ENCODE peak calls at places on chromosomes 11 and 22, in eight cellular contexts. R is brain microvascular endothelial cell, C is stomach, N is fibroblast of pulmonary artery, Q is neural progenitor cell, I is transverse colon, X is tibial artery, E is fibroblast of lung. V is an unnamed sample.

GRCh38 chr22:46072030-46072881 is 78.1 kb upstream of the PPARA start:
- DNase-seq in E (no peak), I (peak; percentile 84), Q (peak; percentile 48), C (peak; percentile 82), R (no peak), N (peak; percentile 54), X (peak; percentile 59), V (no peak)

GRCh38 chr11:65781152-65781961 is 581 bp upstream of the AP5B1 start:
- DNase-seq in X (peak; percentile 55), C (no peak), E (no peak), N (no peak), R (no peak), I (peak; percentile 37), Q (peak; percentile 84), V (no peak)

GRCh38 chr11:134760957-134761356 is 348.9 kb upstream of the B3GAT1 start:
- DNase-seq in C (no peak), Q (no peak), R (no peak), I (no peak), E (no peak), X (no peak), N (no peak), V (no peak)

GRCh38 chr11:101860694-101861371 is 54.0 kb upstream of the CEP126 start:
- DNase-seq in R (peak; percentile 61), Q (peak; percentile 78), N (peak; percentile 78), E (peak; percentile 82), X (peak; percentile 26), I (peak; percentile 29), C (peak; percentile 38), V (peak; percentile 59)

GRCh38 chr11:119680899-119681370 is 48.1 kb downstream of the NECTIN1 start:
- DNase-seq in Q (no peak), N (peak; percentile 31), X (no peak), I (no peak), R (no peak), C (peak; percentile 66), E (peak; percentile 28), V (no peak)

GRCh38 chr11:2527621-2528291 is 82.9 kb downstream of the KCNQ1 start:
- DNase-seq in Q (no peak), E (no peak), X (peak; percentile 18), I (peak; percentile 35), N (no peak), R (no peak), C (no peak), V (no peak)

GRCh38 chr22:22184277-22184807 is 60.2 kb upstream of the VPREB1 start:
- DNase-seq in E (no peak), C (no peak), R (no peak), I (no peak), N (no peak), X (no peak), Q (no peak), V (no peak)

GRCh38 chr11:48087974-48088681 is 107.8 kb downstream of the PTPRJ start:
- DNase-seq in X (peak; percentile 44), R (no peak), Q (no peak), C (peak; percentile 67), N (no peak), E (no peak), I (peak; percentile 56), V (no peak)

GRCh38 chr22:39144101-39144815 is 8.2 kb downstream of the CBX7 start:
- DNase-seq in N (peak; percentile 29), X (peak; percentile 24), R (peak; percentile 14), Q (peak; percentile 36), C (peak; percentile 60), E (peak; percentile 41), I (peak; percentile 74), V (no peak)

GRCh38 chr11:1391165-1392010 is 1.7 kb downstream of the BRSK2 start:
- DNase-seq in N (no peak), Q (peak; percentile 65), C (no peak), R (no peak), I (no peak), E (no peak), X (no peak), V (no peak)

GRCh38 chr11:126186708-126187481 is 24.6 kb downstream of the RPUSD4 start:
- DNase-seq in N (no peak), C (no peak), I (no peak), R (no peak), Q (peak; percentile 34), X (no peak), E (no peak), V (no peak)

GRCh38 chr11:78234006-78234405 is 45.3 kb downstream of the USP35 start:
- DNase-seq in R (no peak), Q (no peak), X (no peak), N (no peak), E (no peak), C (no peak), I (no peak), V (no peak)

GRCh38 chr11:57568330-57568766 is 876 bp upstream of the UBE2L6 start:
- DNase-seq in N (peak; percentile 81), R (peak; percentile 60), E (peak; percentile 79), Q (no peak), C (no peak), I (no peak), X (peak; percentile 76), V (no peak)

GRCh38 chr11:70711911-70712185 is 313.5 kb downstream of the CTTN start:
- DNase-seq in Q (no peak), E (no peak), N (no peak), I (no peak), C (no peak), X (no peak), R (no peak), V (no peak)

GRCh38 chr11:72641522-72641899 is 32.7 kb downstream of the PDE2A start:
- DNase-seq in N (no peak), R (no peak), Q (no peak), I (no peak), C (no peak), X (no peak), E (no peak), V (no peak)

DNA sequence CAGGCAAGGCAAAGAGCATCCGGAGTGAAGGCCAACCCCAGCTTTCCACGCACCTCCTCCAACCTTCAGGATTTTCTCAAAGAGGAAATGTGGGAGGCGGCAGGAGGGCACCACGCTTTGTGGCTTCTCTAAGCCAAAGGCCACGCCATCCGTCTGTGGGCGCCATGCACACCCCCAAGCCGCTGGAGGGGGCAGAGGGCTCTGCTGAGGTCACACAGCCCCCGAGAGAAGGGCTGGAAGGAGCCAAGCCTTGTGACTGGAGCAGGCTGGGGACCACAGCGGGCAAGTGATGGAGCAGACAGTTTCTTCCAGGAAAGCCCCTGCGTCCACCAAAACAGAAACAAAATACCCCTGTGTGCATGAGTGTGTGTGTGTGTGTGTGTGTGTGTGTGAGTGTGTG is 527.4 kb downstream of the BRD1 start:
- DNase-seq in I (no peak), R (no peak), C (no peak), Q (no peak), X (no peak), N (no peak), E (no peak), V (no peak)
- TF ChIP-seq CTCF in I (no peak), R (no peak), C (no peak), Q (no peak), X (no peak), N (no peak), E (no peak), V (no peak)

DNA sequence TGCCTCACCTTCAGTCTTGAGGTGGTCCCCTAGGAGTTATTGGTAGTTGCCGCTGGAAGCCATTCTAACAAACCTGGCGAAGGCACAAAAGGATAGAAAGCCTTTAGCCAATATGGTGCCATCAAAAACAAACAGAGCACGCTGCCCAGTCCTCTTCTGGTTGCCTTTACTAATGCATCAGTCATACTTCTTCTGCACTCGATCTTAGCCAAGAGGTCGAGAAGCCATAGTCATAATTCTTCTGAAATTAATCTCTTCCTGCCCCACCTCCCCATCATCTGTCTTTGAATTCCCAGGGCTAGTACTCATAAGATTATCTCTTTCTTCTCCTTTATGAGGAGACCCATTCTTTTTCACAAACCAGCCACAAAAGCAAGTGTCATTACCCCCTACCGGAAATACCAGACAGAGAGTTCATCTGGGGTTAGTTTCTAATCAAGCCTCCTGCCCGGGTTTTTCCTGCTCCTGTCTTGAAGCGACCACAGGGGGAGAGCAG is 21.4 kb upstream of the EHF start:
- DNase-seq in X (no peak), C (no peak), I (no peak), E (peak; percentile 54), R (peak; percentile 76), Q (no peak), N (peak; percentile 60), V (no peak)
- H3K4me3 ChIP-seq in X (no peak overlapping the region), C (no peak overlapping the region), I (no peak overlapping the region), E (no peak overlapping the region), R (no peak overlapping the region), Q (no peak overlapping the region), N (no peak overlapping the region), V (no peak overlapping the region)

GRCh38 chr11:3956748-3957147 is 101.3 kb downstream of the STIM1 start:
- DNase-seq in X (no peak), Q (no peak), C (no peak), I (no peak), R (no peak), E (no peak), N (no peak), V (no peak)

GRCh38 chr11:3958301-3958700 is 102.8 kb downstream of the STIM1 start:
- DNase-seq in E (no peak), Q (peak; percentile 10), R (no peak), N (no peak), I (no peak), X (no peak), C (no peak), V (no peak)

GRCh38 chr11:3959918-3960295 is 104.4 kb downstream of the STIM1 start:
- DNase-seq in X (no peak), C (no peak), I (no peak), R (no peak), Q (no peak), E (no peak), N (no peak), V (no peak)

GRCh38 chr11:3957437-3957836 is 102.0 kb downstream of the STIM1 start:
- DNase-seq in Q (no peak), N (no peak), I (no peak), E (no peak), C (no peak), R (no peak), X (no peak), V (no peak)

DNA sequence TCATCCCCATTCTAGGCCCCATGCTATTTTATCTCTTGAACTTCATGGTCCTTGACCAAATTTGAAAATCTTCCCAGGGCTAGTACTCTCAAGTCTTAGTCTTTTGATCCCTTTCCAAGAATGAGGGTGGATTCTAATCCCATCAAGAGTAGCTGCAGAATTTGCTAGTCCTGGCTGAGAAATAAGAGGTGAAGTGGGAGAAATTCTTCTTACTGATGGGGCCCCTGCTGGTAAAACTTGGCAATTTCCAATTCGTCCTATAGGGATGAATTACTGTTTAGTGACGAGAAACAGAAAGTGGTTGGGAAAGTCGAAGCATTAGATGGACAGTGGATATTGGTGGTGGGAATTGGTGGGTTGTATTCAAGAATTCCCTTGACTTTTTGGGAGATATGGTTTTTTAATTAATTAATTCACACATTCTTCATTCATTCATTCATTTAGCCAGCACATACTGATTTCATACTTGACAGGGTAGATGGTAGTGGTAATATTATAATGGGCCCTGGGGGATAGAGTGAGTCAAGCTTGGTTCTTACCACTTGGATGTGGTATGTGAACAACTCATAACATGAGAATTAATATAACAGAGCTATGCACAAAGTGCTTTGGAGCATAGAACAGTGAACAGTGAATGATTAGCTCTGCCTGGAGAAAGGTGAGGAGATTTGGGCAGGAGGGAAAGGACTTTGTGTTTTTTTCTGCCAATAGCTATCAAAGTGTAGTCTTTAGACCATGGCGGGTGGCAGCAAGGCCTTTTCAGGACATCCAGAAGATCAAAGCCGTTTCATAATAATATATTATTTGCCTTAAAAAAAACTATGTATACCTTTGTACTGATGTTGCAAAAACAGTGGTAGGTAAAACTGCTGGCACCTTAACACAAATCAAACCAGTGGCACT is 103.8 kb downstream of the STIM1 start:
- DNase-seq in E (peak; percentile 33), I (no peak), R (peak; percentile 76), N (peak; percentile 35), Q (peak; percentile 21), X (no peak), C (no peak), V (no peak)
- TF ChIP-seq CTCF in E (no peak), I (peak; percentile 16), R (peak; percentile 33), N (peak; percentile 9), Q (peak; percentile 38), X (no peak), C (no peak), V (peak; percentile 45)

GRCh38 chr11:67440229-67441081 is 2.8 kb downstream of the CORO1B start:
- DNase-seq in I (no peak), R (no peak), Q (no peak), C (no peak), N (no peak), X (no peak), E (no peak), V (no peak)
- H3K4me3 ChIP-seq in I (no peak overlapping the region), R (no peak overlapping the region), Q (no peak overlapping the region), C (peak overlapping the region; percentile 45), N (no peak overlapping the region), X (no peak overlapping the region), E (no peak overlapping the region), V (no peak overlapping the region)

V was measured in astrocyte of the cerebellum.